ENCODE peak calls at places on chromosomes 2 and 18, in six cellular contexts. R is ACHN; G is hippocampal formation; F is left cardiac atrium; L is stimulated activated CD4-positive, alpha-beta T cell treated with anti-CD3 and anti-CD28 coated beads, Interleukin-1b, Interleukin-23, amount 100 ng/mL, for 1 hour; A is dermis microvascular lymphatic vessel endothelial cell. P is an unnamed sample.
A peak's percentile ranks its signal among the peaks of the same experiment; 100 is the strongest.

GRCh38 chr2:31888550-31888949 is 122.3 kb downstream of the MEMO1 start:
- DNase-seq in R (no peak), G (no peak), F (no peak), L (no peak), A (no peak), P (no peak)

GRCh38 chr2:175445276-175445675 is 263.8 kb upstream of the ATP5MC3 start:
- DNase-seq in R (no peak), G (no peak), F (no peak), L (no peak), A (no peak), P (no peak)

GRCh38 chr18:50507120-50507590 is 52.7 kb upstream of the MAPK4 start:
- DNase-seq in R (peak; percentile 14), G (no peak), F (peak; percentile 40), L (no peak), A (no peak), P (peak; percentile 4)

GRCh38 chr2:31433541-31433940 is 19.0 kb upstream of the XDH start:
- DNase-seq in R (no peak), G (no peak), F (no peak), L (no peak), A (no peak), P (no peak)

GRCh38 chr2:45938649-45939511 is 287.4 kb downstream of the PRKCE start:
- DNase-seq in R (peak; percentile 96), G (no peak), F (peak; percentile 72), L (no peak), A (peak; percentile 87), P (no peak)

GRCh38 chr18:2662990-2663389 is 7.5 kb downstream of the SMCHD1 start:
- DNase-seq in R (no peak), G (no peak), F (no peak), L (no peak), A (no peak), P (no peak)

GRCh38 chr18:48408111-48408726 is 964 bp downstream of the ZBTB7C start:
- DNase-seq in R (no peak), G (no peak), F (peak; percentile 42), L (no peak), A (peak; percentile 3), P (no peak)

GRCh38 chr2:67845557-67846114 is 217.2 kb downstream of the C1D start:
- DNase-seq in R (no peak), G (no peak), F (no peak), L (no peak), A (no peak), P (no peak)

GRCh38 chr2:28716265-28716865 is 35.3 kb upstream of the PPP1CB start:
- DNase-seq in R (peak; percentile 94), G (peak; percentile 3), F (peak; percentile 40), L (no peak), A (peak; percentile 89), P (peak; percentile 16)

GRCh38 chr18:58674863-58675472 is 3.7 kb downstream of the MALT1 start:
- DNase-seq in R (no peak), G (no peak), F (no peak), L (no peak), A (no peak), P (no peak)

GRCh38 chr2:201182650-201183372 is at the start of gene CASP10:
- DNase-seq in R (peak; percentile 93), G (no peak), F (no peak), L (no peak), A (peak; percentile 91), P (no peak)